ENCODE peak calls at places on chromosome 12, in six cellular contexts. One of them, this sample, is unnamed.

GRCh38 chr12:123937707-123938600 is 34.7 kb downstream of the CCDC92 start:
- DNase-seq in OCI-LY7: no peak
- DNase-seq in epithelial cell of esophagus: no peak
- DNase-seq in posterior vena cava: peak; percentile 36
- DNase-seq in T-helper 17 cell: peak; percentile 13
- DNase-seq in neural crest cell: no peak
- DNase-seq in this sample: peak; percentile 9

GRCh38 chr12:27705263-27705662 is 5.4 kb upstream of the MRPS35 start:
- DNase-seq in epithelial cell of esophagus: no peak
- DNase-seq in OCI-LY7: no peak
- DNase-seq in neural crest cell: no peak
- DNase-seq in posterior vena cava: no peak
- DNase-seq in T-helper 17 cell: no peak
- DNase-seq in this sample: no peak

GRCh38 chr12:112199136-112199535 is 73.8 kb downstream of the TRAFD1 start:
- DNase-seq in T-helper 17 cell: no peak
- DNase-seq in neural crest cell: no peak
- DNase-seq in OCI-LY7: no peak
- DNase-seq in posterior vena cava: no peak
- DNase-seq in epithelial cell of esophagus: no peak
- DNase-seq in this sample: no peak

GRCh38 chr12:55716582-55717396 is 943 bp downstream of the BLOC1S1 start:
- DNase-seq in neural crest cell: no peak
- DNase-seq in posterior vena cava: peak; percentile 78
- DNase-seq in OCI-LY7: no peak
- DNase-seq in T-helper 17 cell: no peak
- DNase-seq in epithelial cell of esophagus: no peak
- DNase-seq in this sample: no peak

GRCh38 chr12:47547077-47547476 is 158.8 kb downstream of the RPAP3 start:
- DNase-seq in T-helper 17 cell: no peak
- DNase-seq in posterior vena cava: no peak
- DNase-seq in neural crest cell: no peak
- DNase-seq in epithelial cell of esophagus: peak; percentile 73
- DNase-seq in OCI-LY7: no peak
- DNase-seq in this sample: peak; percentile 59

GRCh38 chr12:113537041-113537750 is 65.5 kb upstream of the LHX5 start:
- DNase-seq in neural crest cell: no peak
- DNase-seq in posterior vena cava: no peak
- DNase-seq in OCI-LY7: no peak
- DNase-seq in epithelial cell of esophagus: no peak
- DNase-seq in T-helper 17 cell: no peak
- DNase-seq in this sample: no peak

GRCh38 chr12:70154960-70155589 is 88.2 kb upstream of the CNOT2 start:
- DNase-seq in neural crest cell: no peak
- DNase-seq in epithelial cell of esophagus: peak; percentile 20
- DNase-seq in T-helper 17 cell: no peak
- DNase-seq in OCI-LY7: peak; percentile 65
- DNase-seq in posterior vena cava: no peak
- DNase-seq in this sample: peak; percentile 2

GRCh38 chr12:112979281-112979680 is 962 bp downstream of the OAS2 start:
- DNase-seq in T-helper 17 cell: peak; percentile 25
- DNase-seq in OCI-LY7: peak; percentile 72
- DNase-seq in posterior vena cava: no peak
- DNase-seq in epithelial cell of esophagus: peak; percentile 55
- DNase-seq in neural crest cell: no peak
- DNase-seq in this sample: no peak

GRCh38 chr12:96073346-96074336 is 38.3 kb upstream of the LTA4H start:
- DNase-seq in epithelial cell of esophagus: peak; percentile 81
- DNase-seq in OCI-LY7: no peak
- DNase-seq in T-helper 17 cell: no peak
- DNase-seq in posterior vena cava: no peak
- DNase-seq in neural crest cell: no peak
- DNase-seq in this sample: peak; percentile 74

GRCh38 chr12:111819191-111820158 is 22.6 kb upstream of the MAPKAPK5 start:
- DNase-seq in OCI-LY7: peak; percentile 59
- DNase-seq in neural crest cell: no peak
- DNase-seq in epithelial cell of esophagus: peak; percentile 60
- DNase-seq in T-helper 17 cell: no peak
- DNase-seq in posterior vena cava: no peak
- DNase-seq in this sample: peak; percentile 43

GRCh38 chr12:835754-836493 is 83.5 kb downstream of the WNK1 start:
- DNase-seq in posterior vena cava: no peak
- DNase-seq in neural crest cell: no peak
- DNase-seq in OCI-LY7: no peak
- DNase-seq in T-helper 17 cell: no peak
- DNase-seq in epithelial cell of esophagus: peak; percentile 43
- DNase-seq in this sample: no peak

GRCh38 chr12:121849211-121849610 is 9.4 kb downstream of the HPD start:
- DNase-seq in posterior vena cava: no peak
- DNase-seq in T-helper 17 cell: no peak
- DNase-seq in OCI-LY7: no peak
- DNase-seq in neural crest cell: no peak
- DNase-seq in epithelial cell of esophagus: no peak
- DNase-seq in this sample: no peak

GRCh38 chr12:108905725-108906124 is 25.8 kb downstream of the DAO start:
- DNase-seq in T-helper 17 cell: no peak
- DNase-seq in posterior vena cava: peak; percentile 30
- DNase-seq in OCI-LY7: no peak
- DNase-seq in neural crest cell: no peak
- DNase-seq in epithelial cell of esophagus: no peak
- DNase-seq in this sample: no peak

GRCh38 chr12:106333756-106334155 is 23.8 kb upstream of the POLR3B start:
- DNase-seq in posterior vena cava: no peak
- DNase-seq in OCI-LY7: no peak
- DNase-seq in epithelial cell of esophagus: no peak
- DNase-seq in neural crest cell: no peak
- DNase-seq in T-helper 17 cell: no peak
- DNase-seq in this sample: no peak

GRCh38 chr12:19988918-19989317 is 379.4 kb upstream of the PDE3A start:
- DNase-seq in OCI-LY7: no peak
- DNase-seq in posterior vena cava: no peak
- DNase-seq in epithelial cell of esophagus: no peak
- DNase-seq in T-helper 17 cell: no peak
- DNase-seq in neural crest cell: no peak
- DNase-seq in this sample: no peak

GRCh38 chr12:60263146-60263545 is 667.3 kb downstream of the SLC16A7 start:
- DNase-seq in T-helper 17 cell: no peak
- DNase-seq in epithelial cell of esophagus: no peak
- DNase-seq in posterior vena cava: no peak
- DNase-seq in OCI-LY7: no peak
- DNase-seq in neural crest cell: no peak
- DNase-seq in this sample: no peak

GRCh38 chr12:131736807-131737484 is 26.1 kb downstream of the SFSWAP start:
- DNase-seq in T-helper 17 cell: no peak
- DNase-seq in OCI-LY7: no peak
- DNase-seq in epithelial cell of esophagus: peak; percentile 98
- DNase-seq in neural crest cell: no peak
- DNase-seq in posterior vena cava: no peak
- DNase-seq in this sample: peak; percentile 81

GRCh38 chr12:94983321-94983720 is 20.2 kb downstream of the NDUFA12 start:
- DNase-seq in T-helper 17 cell: no peak
- DNase-seq in OCI-LY7: no peak
- DNase-seq in neural crest cell: no peak
- DNase-seq in epithelial cell of esophagus: no peak
- DNase-seq in posterior vena cava: no peak
- DNase-seq in this sample: no peak

GRCh38 chr12:10690906-10691305 is 17.1 kb upstream of the STYK1 start:
- DNase-seq in posterior vena cava: no peak
- DNase-seq in neural crest cell: no peak
- DNase-seq in T-helper 17 cell: no peak
- DNase-seq in epithelial cell of esophagus: no peak
- DNase-seq in OCI-LY7: no peak
- DNase-seq in this sample: peak; percentile 30

GRCh38 chr12:45268672-45269406 is 52.9 kb downstream of the ANO6 start:
- DNase-seq in neural crest cell: no peak
- DNase-seq in epithelial cell of esophagus: peak; percentile 78
- DNase-seq in OCI-LY7: peak; percentile 17
- DNase-seq in T-helper 17 cell: no peak
- DNase-seq in posterior vena cava: peak; percentile 91
- DNase-seq in this sample: peak; percentile 91

GRCh38 chr12:52537101-52537500 is 15.8 kb downstream of the KRT71 start:
- DNase-seq in neural crest cell: no peak
- DNase-seq in OCI-LY7: no peak
- DNase-seq in T-helper 17 cell: no peak
- DNase-seq in epithelial cell of esophagus: no peak
- DNase-seq in posterior vena cava: no peak
- DNase-seq in this sample: no peak

GRCh38 chr12:6697584-6698351 is 2.8 kb downstream of the PIANP start:
- DNase-seq in epithelial cell of esophagus: peak; percentile 65
- DNase-seq in T-helper 17 cell: no peak
- DNase-seq in OCI-LY7: peak; percentile 64
- DNase-seq in posterior vena cava: no peak
- DNase-seq in neural crest cell: peak; percentile 41
- DNase-seq in this sample: peak; percentile 37

GRCh38 chr12:116319316-116319715 is 41.8 kb upstream of the MED13L start:
- DNase-seq in posterior vena cava: no peak
- DNase-seq in epithelial cell of esophagus: peak; percentile 36
- DNase-seq in neural crest cell: no peak
- DNase-seq in OCI-LY7: no peak
- DNase-seq in T-helper 17 cell: no peak
- DNase-seq in this sample: no peak

GRCh38 chr12:12941450-12942350 is 10.3 kb downstream of the GPRC5D start:
- DNase-seq in T-helper 17 cell: no peak
- DNase-seq in posterior vena cava: no peak
- DNase-seq in epithelial cell of esophagus: peak; percentile 24
- DNase-seq in neural crest cell: no peak
- DNase-seq in OCI-LY7: no peak
- DNase-seq in this sample: no peak

GRCh38 chr12:13377698-13378097 is 181.2 kb downstream of the EMP1 start:
- DNase-seq in neural crest cell: no peak
- DNase-seq in posterior vena cava: no peak
- DNase-seq in T-helper 17 cell: no peak
- DNase-seq in OCI-LY7: no peak
- DNase-seq in epithelial cell of esophagus: no peak
- DNase-seq in this sample: no peak

GRCh38 chr12:102702447-102703114 is 214.5 kb downstream of the PAH start:
- DNase-seq in epithelial cell of esophagus: peak; percentile 53
- DNase-seq in posterior vena cava: no peak
- DNase-seq in T-helper 17 cell: no peak
- DNase-seq in neural crest cell: peak; percentile 34
- DNase-seq in OCI-LY7: peak; percentile 50
- DNase-seq in this sample: peak; percentile 32

GRCh38 chr12:130981156-130981789 is 27.6 kb downstream of the ADGRD1 start:
- DNase-seq in epithelial cell of esophagus: no peak
- DNase-seq in posterior vena cava: no peak
- DNase-seq in OCI-LY7: peak; percentile 76
- DNase-seq in neural crest cell: no peak
- DNase-seq in T-helper 17 cell: no peak
- DNase-seq in this sample: no peak

GRCh38 chr12:59929091-59929490 is 333.3 kb downstream of the SLC16A7 start:
- DNase-seq in epithelial cell of esophagus: peak; percentile 97
- DNase-seq in OCI-LY7: no peak
- DNase-seq in neural crest cell: no peak
- DNase-seq in T-helper 17 cell: no peak
- DNase-seq in posterior vena cava: no peak
- DNase-seq in this sample: peak; percentile 91

GRCh38 chr12:49733219-49734017 is 7.9 kb upstream of the TMBIM6 start:
- DNase-seq in neural crest cell: peak; percentile 22
- DNase-seq in epithelial cell of esophagus: no peak
- DNase-seq in OCI-LY7: no peak
- DNase-seq in T-helper 17 cell: no peak
- DNase-seq in posterior vena cava: no peak
- DNase-seq in this sample: no peak

GRCh38 chr12:116324684-116325664 is 47.5 kb upstream of the MED13L start:
- DNase-seq in neural crest cell: no peak
- DNase-seq in OCI-LY7: peak; percentile 37
- DNase-seq in T-helper 17 cell: no peak
- DNase-seq in epithelial cell of esophagus: no peak
- DNase-seq in posterior vena cava: no peak
- DNase-seq in this sample: no peak

GRCh38 chr12:18224745-18225144 is 36.6 kb upstream of the PIK3C2G start:
- DNase-seq in epithelial cell of esophagus: peak; percentile 60
- DNase-seq in posterior vena cava: no peak
- DNase-seq in OCI-LY7: peak; percentile 3
- DNase-seq in T-helper 17 cell: no peak
- DNase-seq in neural crest cell: no peak
- DNase-seq in this sample: peak; percentile 69

GRCh38 chr12:58413794-58414193 is 472.4 kb downstream of the ATP23 start:
- DNase-seq in OCI-LY7: no peak
- DNase-seq in neural crest cell: no peak
- DNase-seq in T-helper 17 cell: no peak
- DNase-seq in epithelial cell of esophagus: peak; percentile 86
- DNase-seq in posterior vena cava: no peak
- DNase-seq in this sample: peak; percentile 79

GRCh38 chr12:76183459-76184186 is 99.1 kb upstream of the NAP1L1 start:
- DNase-seq in neural crest cell: no peak
- DNase-seq in posterior vena cava: no peak
- DNase-seq in epithelial cell of esophagus: peak; percentile 96
- DNase-seq in T-helper 17 cell: no peak
- DNase-seq in OCI-LY7: no peak
- DNase-seq in this sample: peak; percentile 91

GRCh38 chr12:29403991-29404390 is 23.0 kb upstream of the ERGIC2 start:
- DNase-seq in T-helper 17 cell: no peak
- DNase-seq in posterior vena cava: no peak
- DNase-seq in OCI-LY7: no peak
- DNase-seq in epithelial cell of esophagus: no peak
- DNase-seq in neural crest cell: no peak
- DNase-seq in this sample: no peak